ENCODE peak calls at places on chromosomes 1 and 21, in seven cellular contexts. W is uterus, A is kidney epithelial cell, K is spleen, Y is epithelial cell of esophagus, I is cardiac fibroblast, S is GM06990. T is an unnamed sample.

GRCh38 chr1:165549908-165550480 is 6.2 kb downstream of the LRRC52 start:
- DNase-seq in W (no peak), A (no peak), K (no peak), Y (no peak), I (no peak), S (no peak), T (no peak)

GRCh38 chr1:48853006-48853405 is 76.3 kb upstream of the BEND5 start:
- DNase-seq in W (no peak), A (no peak), K (no peak), Y (peak), I (peak), S (no peak), T (peak)

GRCh38 chr1:183318433-183318832 is 99.7 kb downstream of the NMNAT2 start:
- DNase-seq in W (peak), A (peak), K (no peak), Y (peak), I (peak), S (peak), T (peak)

GRCh38 chr1:110508038-110508437 is 10.9 kb downstream of the KCNA10 start:
- DNase-seq in W (no peak), A (no peak), K (no peak), Y (peak), I (peak), S (peak), T (peak)

GRCh38 chr1:9630331-9631081 is 21.0 kb upstream of the PIK3CD start:
- DNase-seq in W (no peak), A (no peak), K (no peak), Y (no peak), I (no peak), S (no peak), T (no peak)

GRCh38 chr1:156584813-156585212 is 5.3 kb downstream of the TTC24 start:
- DNase-seq in W (no peak), A (no peak), K (no peak), Y (no peak), I (no peak), S (no peak), T (no peak)

GRCh38 chr1:106883208-106883607 is 173.3 kb upstream of the PRMT6 start:
- DNase-seq in W (no peak), A (no peak), K (no peak), Y (no peak), I (no peak), S (no peak), T (no peak)

GRCh38 chr1:221726331-221726692 is 15.6 kb downstream of the DUSP10 start:
- DNase-seq in W (no peak), A (no peak), K (no peak), Y (no peak), I (no peak), S (peak), T (no peak)

GRCh38 chr1:245108909-245109308 is 45.9 kb upstream of the KIF26B start:
- DNase-seq in W (no peak), A (no peak), K (no peak), Y (peak), I (no peak), S (no peak), T (peak)

GRCh38 chr1:9004731-9005708 is 21.2 kb downstream of the SLC2A7 start:
- DNase-seq in W (peak), A (peak), K (peak), Y (peak), I (peak), S (peak), T (peak)

GRCh38 chr1:203556047-203556851 is 62.3 kb downstream of the OPTC start:
- DNase-seq in W (peak), A (no peak), K (no peak), Y (no peak), I (peak), S (no peak), T (no peak)
- TF ChIP-seq CTCF in W (no peak), A (no peak), K (no peak), Y (no peak), I (no peak), S (no peak), T (no peak)

GRCh38 chr1:196897158-196897828 is 9.4 kb downstream of the CFHR4 start:
- DNase-seq in W (no peak), A (no peak), K (no peak), Y (no peak), I (peak), S (no peak), T (no peak)
- H3K4me3 ChIP-seq in W (no peak), A (peak), K (no peak), Y (no peak), I (peak), S (no peak), T (no peak)

GRCh38 chr1:53581476-53581875 is 122.3 kb downstream of the DMRTB1 start:
- DNase-seq in W (peak), A (no peak), K (peak), Y (no peak), I (no peak), S (no peak), T (no peak)
- TF ChIP-seq CTCF in W (no peak), A (no peak), K (no peak), Y (no peak), I (no peak), S (no peak), T (no peak)

DNA sequence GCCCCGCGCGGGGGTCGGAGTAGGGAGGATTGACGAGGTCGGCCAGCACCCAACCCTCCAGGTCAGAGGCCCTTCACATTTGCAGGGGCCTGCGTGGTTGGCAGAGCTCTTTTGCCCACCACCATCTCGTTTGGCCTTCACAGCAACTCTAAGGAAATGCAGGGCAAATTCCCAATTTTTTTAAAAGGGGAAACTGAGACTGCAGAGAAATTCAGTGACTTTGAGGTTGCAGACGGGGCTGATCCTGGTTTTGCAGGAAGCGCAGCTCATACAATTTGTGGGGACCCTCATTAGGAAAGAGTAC is 430 bp upstream of the ACBD3 start:
- DNase-seq in W (no peak), A (no peak), K (no peak), Y (no peak), I (no peak), S (no peak), T (no peak)
- H3K4me3 ChIP-seq in W (peak), A (peak), K (peak), Y (peak), I (peak), S (peak), T (peak)

GRCh38 chr1:19078503-19078902 is 122.0 kb upstream of the IFFO2 start:
- DNase-seq in W (no peak), A (no peak), K (no peak), Y (no peak), I (no peak), S (no peak), T (no peak)

GRCh38 chr1:19079983-19080472 is 123.6 kb upstream of the IFFO2 start:
- DNase-seq in W (no peak), A (peak), K (no peak), Y (no peak), I (no peak), S (no peak), T (no peak)

GRCh38 chr1:19081218-19081893 is 124.9 kb upstream of the IFFO2 start:
- DNase-seq in W (no peak), A (no peak), K (no peak), Y (peak), I (peak), S (no peak), T (peak)

GRCh38 chr1:19079541-19079940 is 123.1 kb upstream of the IFFO2 start:
- DNase-seq in W (no peak), A (no peak), K (no peak), Y (no peak), I (no peak), S (no peak), T (no peak)

GRCh38 chr1:19080715-19081114 is 124.2 kb upstream of the IFFO2 start:
- DNase-seq in W (no peak), A (no peak), K (no peak), Y (no peak), I (peak), S (no peak), T (no peak)
- TF ChIP-seq CTCF in W (no peak), A (no peak), K (no peak), Y (no peak), I (no peak), S (no peak), T (no peak)

GRCh38 chr1:41719590-41719989 is 199.1 kb downstream of the HIVEP3 start:
- DNase-seq in W (no peak), A (no peak), K (no peak), Y (no peak), I (no peak), S (no peak), T (no peak)

GRCh38 chr1:41719128-41719527 is 199.6 kb downstream of the HIVEP3 start:
- DNase-seq in W (no peak), A (no peak), K (no peak), Y (no peak), I (no peak), S (no peak), T (no peak)

GRCh38 chr1:41718444-41719028 is 200.2 kb downstream of the HIVEP3 start:
- DNase-seq in W (no peak), A (no peak), K (no peak), Y (peak), I (no peak), S (no peak), T (peak)

GRCh38 chr1:41722184-41722583 is 196.5 kb downstream of the HIVEP3 start:
- DNase-seq in W (no peak), A (no peak), K (no peak), Y (no peak), I (no peak), S (no peak), T (no peak)

GRCh38 chr1:41721039-41721438 is 197.7 kb downstream of the HIVEP3 start:
- DNase-seq in W (no peak), A (no peak), K (no peak), Y (no peak), I (no peak), S (peak), T (no peak)
- H3K4me3 ChIP-seq in W (no peak), A (no peak), K (no peak), Y (no peak), I (no peak), S (peak), T (no peak)

GRCh38 chr21:39182484-39183271 is 573 bp downstream of the PSMG1 start:
- DNase-seq in W (peak), A (no peak), K (no peak), Y (peak), I (peak), S (no peak), T (no peak)

GRCh38 chr21:39185157-39185556 is 1.9 kb upstream of the PSMG1 start:
- DNase-seq in W (no peak), A (no peak), K (no peak), Y (no peak), I (no peak), S (no peak), T (no peak)

GRCh38 chr21:39182016-39182415 is 1.2 kb downstream of the PSMG1 start:
- DNase-seq in W (no peak), A (no peak), K (no peak), Y (no peak), I (no peak), S (no peak), T (no peak)

GRCh38 chr21:39183272-39184049 is at the start of gene PSMG1:
- DNase-seq in W (peak), A (peak), K (peak), Y (peak), I (peak), S (peak), T (peak)

GRCh38 chr21:39184050-39184980 is 1.1 kb upstream of the PSMG1 start:
- DNase-seq in W (no peak), A (no peak), K (no peak), Y (no peak), I (peak), S (no peak), T (peak)
- TF ChIP-seq CTCF in W (no peak), A (no peak), K (no peak), Y (no peak), I (no peak), S (no peak), T (no peak)

DNA sequence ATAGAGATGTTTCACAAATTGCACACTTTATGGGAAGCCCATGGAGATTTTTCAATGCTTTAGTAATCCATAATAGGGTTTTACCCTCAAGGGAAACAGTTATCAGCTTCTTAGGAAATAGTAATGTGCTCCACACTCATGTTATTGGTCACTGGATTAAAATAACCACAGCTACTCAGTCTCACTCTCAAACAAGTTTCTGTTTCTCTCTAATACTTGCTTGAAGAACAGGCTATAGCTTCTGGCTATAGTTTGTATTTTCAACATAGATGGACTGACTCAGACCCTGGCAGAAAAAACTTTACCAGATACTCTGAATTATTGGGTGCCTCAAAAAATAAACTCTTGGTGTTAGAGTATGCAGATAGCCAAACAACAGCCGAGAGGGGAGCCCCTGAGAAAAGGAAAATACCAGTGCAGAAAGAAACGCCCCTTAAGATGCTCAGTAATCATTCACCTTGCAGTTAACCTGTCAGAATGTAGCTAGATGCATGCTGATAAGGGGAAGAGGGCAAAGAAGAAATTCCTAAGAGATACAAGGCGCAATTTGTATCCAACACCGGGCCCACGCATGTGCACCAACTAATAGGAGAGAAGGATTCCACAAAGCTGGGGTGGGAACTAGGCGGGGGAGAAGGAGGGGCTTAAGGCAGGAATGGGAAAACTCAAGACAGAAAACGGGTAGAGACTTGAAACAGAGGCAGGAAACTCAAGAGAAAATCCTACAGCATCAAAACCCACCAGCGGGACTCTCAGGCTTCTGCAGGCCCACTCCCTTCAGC is 30.4 kb upstream of the PDE4B start:
- DNase-seq in W (no peak), A (no peak), K (no peak), Y (peak), I (no peak), S (no peak), T (no peak)
- H3K4me3 ChIP-seq in W (no peak), A (no peak), K (no peak), Y (no peak), I (no peak), S (no peak), T (no peak)

GRCh38 chr1:93016171-93016570 is 54.9 kb upstream of the DIPK1A start:
- DNase-seq in W (no peak), A (no peak), K (no peak), Y (no peak), I (peak), S (no peak), T (peak)
- TF ChIP-seq CTCF in W (no peak), A (no peak), K (no peak), Y (no peak), I (no peak), S (no peak), T (no peak)

GRCh38 chr1:119714583-119714982 is 2.8 kb downstream of the PHGDH start:
- DNase-seq in W (no peak), A (no peak), K (no peak), Y (no peak), I (peak), S (no peak), T (no peak)
- H3K4me3 ChIP-seq in W (no peak), A (no peak), K (no peak), Y (no peak), I (no peak), S (no peak), T (no peak)